ENCODE peak calls at places on chromosomes 6 and 20, in six cellular contexts. W, Q, B, Z, I and V are unnamed samples.

GRCh38 chr6:31680841-31681671 is at the start of gene LY6G5C:
- DNase-seq in W (peak; percentile 82), Q (peak; percentile 87), B (peak; percentile 92), Z (peak; percentile 86), I (peak; percentile 33), V (peak; percentile 81)

GRCh38 chr6:46378882-46379405 is 112.3 kb downstream of the RCAN2 start:
- DNase-seq in W (no peak), Q (no peak), B (no peak), Z (peak; percentile 25), I (no peak), V (no peak)

GRCh38 chr6:219641-220198 is 72.6 kb upstream of the DUSP22 start:
- DNase-seq in W (peak; percentile 61), Q (peak; percentile 43), B (peak; percentile 16), Z (no peak), I (no peak), V (no peak)

GRCh38 chr20:25280051-25280573 is 32.2 kb downstream of the PYGB start:
- DNase-seq in W (peak; percentile 9), Q (peak; percentile 79), B (no peak), Z (no peak), I (no peak), V (no peak)

GRCh38 chr20:37298190-37298939 is 8.9 kb downstream of the MANBAL start:
- DNase-seq in W (peak; percentile 62), Q (peak; percentile 26), B (peak; percentile 72), Z (no peak), I (no peak), V (no peak)

GRCh38 chr6:57173056-57173885 is 1.1 kb downstream of the BAG2 start:
- DNase-seq in W (no peak), Q (no peak), B (peak; percentile 37), Z (peak; percentile 29), I (no peak), V (no peak)

GRCh38 chr6:106199331-106199730 is 113.2 kb downstream of the PRDM1 start:
- DNase-seq in W (no peak), Q (no peak), B (peak; percentile 91), Z (no peak), I (no peak), V (no peak)

GRCh38 chr6:56638760-56639159 is 3.9 kb downstream of the DST start:
- DNase-seq in W (no peak), Q (no peak), B (no peak), Z (no peak), I (no peak), V (no peak)

GRCh38 chr20:63795178-63795830 is 35.8 kb downstream of the ZBTB46 start:
- DNase-seq in W (no peak), Q (no peak), B (no peak), Z (no peak), I (no peak), V (no peak)

GRCh38 chr6:166955121-166955864 is 1.1 kb downstream of the RNASET2 start:
- DNase-seq in W (peak; percentile 32), Q (peak; percentile 49), B (no peak), Z (peak; percentile 54), I (peak; percentile 37), V (no peak)

GRCh38 chr6:154112181-154112809 is 73.3 kb downstream of the OPRM1 start:
- DNase-seq in W (no peak), Q (no peak), B (peak; percentile 3), Z (no peak), I (no peak), V (no peak)

GRCh38 chr6:1377526-1378223 is 11.7 kb upstream of the FOXF2 start:
- DNase-seq in W (no peak), Q (no peak), B (no peak), Z (no peak), I (no peak), V (no peak)
- H3K4me3 ChIP-seq in W (peak overlapping the region; percentile 43), Q (no peak overlapping the region), B (no peak overlapping the region), Z (no peak overlapping the region), I (no peak overlapping the region), V (no peak overlapping the region)

GRCh38 chr6:125510405-125510804 is 208.6 kb upstream of the HDDC2 start:
- DNase-seq in W (no peak), Q (no peak), B (no peak), Z (no peak), I (no peak), V (no peak)
- TF ChIP-seq CTCF in W (no peak), Q (no peak), B (no peak), Z (no peak), I (no peak), V (no peak)

DNA sequence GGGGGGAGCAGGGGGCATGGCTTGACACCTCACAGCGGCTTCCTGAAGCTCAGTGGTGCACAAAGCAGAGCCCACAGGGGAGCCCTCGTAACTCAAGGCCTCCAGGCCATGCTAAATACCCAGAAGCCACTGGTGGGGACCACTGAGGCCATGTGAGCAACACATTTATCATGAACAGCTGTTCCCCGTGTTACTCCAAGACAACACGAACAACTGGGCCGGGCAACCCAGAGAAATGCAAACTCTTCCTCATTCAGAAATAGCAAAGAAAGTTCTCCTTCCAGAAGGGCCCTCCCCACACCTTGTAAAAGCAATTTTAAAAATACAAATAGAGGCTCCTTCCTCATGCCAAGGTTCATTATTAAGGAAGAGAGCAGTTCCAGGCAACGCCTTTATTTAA is 36.3 kb upstream of the SLCO4A1 start:
- DNase-seq in W (no peak), Q (peak; percentile 34), B (no peak), Z (no peak), I (no peak), V (no peak)
- H3K4me3 ChIP-seq in W (no peak overlapping the region), Q (no peak overlapping the region), B (no peak overlapping the region), Z (no peak overlapping the region), I (no peak overlapping the region), V (no peak overlapping the region)

GRCh38 chr6:151692216-151692615 is 115.3 kb upstream of the ESR1 start:
- DNase-seq in W (no peak), Q (no peak), B (no peak), Z (no peak), I (no peak), V (no peak)

GRCh38 chr6:151690768-151691562 is 116.5 kb upstream of the ESR1 start:
- DNase-seq in W (no peak), Q (no peak), B (peak; percentile 83), Z (no peak), I (no peak), V (no peak)

GRCh38 chr6:151689499-151690201 is 117.8 kb upstream of the ESR1 start:
- DNase-seq in W (no peak), Q (no peak), B (no peak), Z (no peak), I (no peak), V (no peak)

GRCh38 chr6:151693366-151693765 is 114.1 kb upstream of the ESR1 start:
- DNase-seq in W (no peak), Q (no peak), B (no peak), Z (no peak), I (no peak), V (no peak)

DNA sequence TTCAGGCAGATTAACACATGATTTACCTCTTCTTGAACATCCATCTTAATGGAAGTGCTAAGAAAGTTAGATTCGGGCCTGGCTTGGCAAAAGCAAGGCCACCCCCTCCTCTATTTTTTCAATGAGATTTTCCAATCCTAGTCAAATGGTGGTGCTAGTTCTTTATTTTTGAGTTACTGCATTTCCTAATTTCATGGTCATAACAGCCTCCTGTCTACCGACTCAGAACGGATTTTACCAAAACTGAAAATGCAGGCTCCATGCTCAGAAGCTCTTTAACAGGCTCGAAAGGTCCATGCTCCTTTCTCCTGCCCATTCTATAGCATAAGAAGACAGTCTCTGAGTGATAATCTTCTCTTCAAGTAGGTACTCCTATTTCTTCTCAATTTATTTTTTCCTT is 117.2 kb upstream of the ESR1 start:
- DNase-seq in W (no peak), Q (no peak), B (peak; percentile 48), Z (no peak), I (no peak), V (no peak)
- TF ChIP-seq CTCF in W (no peak), Q (no peak), B (no peak), Z (no peak), I (no peak), V (no peak)